ENCODE peak calls at places on chromosomes 13 and 19, in seven cellular contexts. V is omental fat pad; S is activated T-cell treated with anti-CD3 and anti-CD28 coated beads, Interleukin-2, amount 50 U/mL, for 72 hours; J is stimulated activated CD8-positive, alpha-beta memory T cell treated with anti-CD3 and anti-CD28 coated beads, Interleukin-15, amount 100 ng/mL, for 4 hours; O is HEK293T; C is GM04503; Z is ureter. L is an unnamed sample.

GRCh38 chr19:7902796-7903243 is 857 bp upstream of the MAP2K7 start:
- DNase-seq in V (no peak), S (no peak), O (no peak), Z (peak; percentile 51), C (no peak), J (no peak), L (no peak)

GRCh38 chr19:8877854-8878705 is 45.9 kb downstream of the MBD3L1 start:
- DNase-seq in S (no peak), J (no peak), C (no peak), Z (no peak), V (no peak), O (peak; percentile 10), L (no peak)

GRCh38 chr13:30848332-30849027 is 57.6 kb upstream of the MEDAG start:
- DNase-seq in V (no peak), O (no peak), S (no peak), J (no peak), Z (no peak), C (no peak), L (no peak)

GRCh38 chr13:105805866-105806265 is 729.6 kb downstream of the EFNB2 start:
- DNase-seq in O (no peak), V (no peak), J (no peak), Z (no peak), C (no peak), S (no peak), L (no peak)

GRCh38 chr13:80824231-80824630 is 483.3 kb upstream of the SPRY2 start:
- DNase-seq in S (no peak), V (no peak), J (no peak), O (no peak), Z (no peak), C (no peak), L (no peak)

GRCh38 chr13:95261956-95262355 is 39.3 kb downstream of the ABCC4 start:
- DNase-seq in J (no peak), Z (no peak), V (no peak), O (no peak), S (no peak), C (no peak), L (no peak)

GRCh38 chr13:21625366-21625765 is 21.4 kb upstream of the MICU2 start:
- DNase-seq in V (no peak), C (no peak), O (peak; percentile 21), J (no peak), Z (no peak), S (peak; percentile 10), L (peak; percentile 45)

GRCh38 chr19:33430674-33431277 is 57.3 kb downstream of the CEBPG start:
- DNase-seq in O (peak; percentile 82), V (no peak), J (peak; percentile 15), Z (peak; percentile 80), C (no peak), S (peak; percentile 68), L (peak; percentile 93)

GRCh38 chr19:15299568-15300409 is 32.5 kb downstream of the BRD4 start:
- DNase-seq in J (no peak), V (no peak), O (no peak), C (peak; percentile 65), S (no peak), Z (no peak), L (no peak)

GRCh38 chr13:28138012-28138755 is at the start of gene PAN3:
- DNase-seq in S (peak; percentile 93), J (peak; percentile 83), O (peak; percentile 90), Z (peak; percentile 93), C (peak; percentile 36), V (peak; percentile 75), L (peak; percentile 55)

GRCh38 chr13:46685006-46685730 is 111.8 kb downstream of the ESD start:
- DNase-seq in Z (no peak), J (no peak), C (no peak), O (no peak), S (no peak), V (no peak), L (no peak)

GRCh38 chr19:11694533-11695439 is 44.0 kb downstream of the ZNF823 start:
- DNase-seq in C (peak; percentile 62), J (peak; percentile 72), O (peak; percentile 92), S (peak; percentile 95), Z (peak; percentile 97), V (peak; percentile 98), L (no peak)

GRCh38 chr13:94778585-94778984 is 66.2 kb upstream of the SOX21 start:
- DNase-seq in J (no peak), S (no peak), V (no peak), C (no peak), O (no peak), Z (no peak), L (no peak)

L was measured in A549.